ENCODE peak calls at places on chromosomes 2 and 18, in eight cellular contexts. P is activated naive CD4-positive, alpha-beta T cell; J is neural crest cell; Z is NCI-H1092; G is NCI-H1930; R is colonic mucosa; U is stimulated activated CD4-positive, alpha-beta T cell treated with anti-CD3 and anti-CD28 coated beads, Interleukin-12 subunit alpha, Interleukin-12 subunit beta, amount 100 ng/mL, for 4 hours; K is ACHN. L is an unnamed sample.

GRCh38 chr2:223801702-223802101 is 35.7 kb downstream of the AP1S3 start:
- DNase-seq in P (no peak), K (no peak), R (no peak), G (no peak), Z (no peak), J (no peak), U (no peak), L (no peak)

GRCh38 chr2:134193006-134193405 is 60.9 kb upstream of the MGAT5 start:
- DNase-seq in R (no peak), Z (no peak), P (no peak), K (no peak), J (no peak), G (no peak), U (no peak), L (peak)

GRCh38 chr2:162317058-162317742 is 1.3 kb downstream of the IFIH1 start:
- DNase-seq in J (no peak), R (no peak), U (no peak), Z (no peak), P (no peak), K (no peak), G (no peak), L (no peak)

GRCh38 chr2:173124441-173124840 is 48.8 kb downstream of the MAP3K20 start:
- DNase-seq in R (no peak), K (peak), G (no peak), J (no peak), U (no peak), Z (no peak), P (no peak), L (peak)

GRCh38 chr2:222835142-222835822 is 25.6 kb upstream of the ACSL3 start:
- DNase-seq in R (peak), J (no peak), K (peak), U (no peak), Z (no peak), P (no peak), G (no peak), L (no peak)

GRCh38 chr2:120647487-120647886 is 88.2 kb upstream of the GLI2 start:
- DNase-seq in J (no peak), Z (no peak), P (no peak), G (no peak), R (no peak), K (peak), U (no peak), L (peak)

GRCh38 chr18:22238036-22238435 is 68.6 kb downstream of the GATA6 start:
- DNase-seq in R (no peak), K (no peak), G (no peak), J (no peak), Z (no peak), U (no peak), P (no peak), L (no peak)

GRCh38 chr18:80023173-80023572 is 11.1 kb upstream of the RBFA start:
- DNase-seq in P (no peak), K (peak), R (no peak), J (no peak), Z (no peak), G (no peak), U (no peak), L (no peak)

GRCh38 chr2:127841466-127842178 is 16.3 kb downstream of the POLR2D start:
- DNase-seq in Z (no peak), R (no peak), G (no peak), U (no peak), P (no peak), K (no peak), J (no peak), L (no peak)

GRCh38 chr2:224861266-224861665 is 145.1 kb upstream of the CCDC195 start:
- DNase-seq in K (no peak), J (no peak), P (no peak), R (no peak), G (no peak), U (no peak), Z (no peak), L (no peak)

GRCh38 chr2:98474979-98475632 is 30.4 kb downstream of the INPP4A start:
- DNase-seq in U (no peak), P (no peak), J (no peak), Z (no peak), K (no peak), R (no peak), G (no peak), L (no peak)